ENCODE peak calls at places on chromosomes 5 and 9, in four cellular contexts. T is IMR-90, N is gastrocnemius medialis, J is transverse colon. O is an unnamed sample. For H3K9me3, the result is how much of the 10 kb centered on the place peaks cover.

GRCh38 chr5:136810198-136810823 is 445.0 kb upstream of the TRPC7 start:
- DNase-seq in T (peak), N (peak), J (no peak), O (no peak)

GRCh38 chr9:100092066-100092465 is 6.7 kb downstream of the ERP44 start:
- DNase-seq in T (no peak), N (no peak), J (no peak), O (no peak)

GRCh38 chr5:134948929-134949328 is 18.8 kb upstream of the CATSPER3 start:
- DNase-seq in T (peak), N (peak), J (peak), O (no peak)

GRCh38 chr9:69317081-69317480 is 7.9 kb upstream of the ENTREP1 start:
- DNase-seq in T (no peak), N (no peak), J (no peak), O (no peak)

GRCh38 chr5:34564706-34565235 is 91.4 kb upstream of the RAI14 start:
- DNase-seq in T (no peak), N (no peak), J (no peak), O (no peak)

GRCh38 chr5:126519637-126520592 is 75.1 kb downstream of the ALDH7A1 start:
- DNase-seq in T (peak), N (peak), J (peak), O (no peak)

GRCh38 chr5:31165729-31166128 is 27.8 kb upstream of the CDH6 start:
- DNase-seq in T (no peak), N (no peak), J (no peak), O (no peak)

GRCh38 chr9:88784960-88785359 is 206.3 kb upstream of the S1PR3 start:
- DNase-seq in T (no peak), N (no peak), J (no peak), O (no peak)

GRCh38 chr5:14503017-14503680 is 78.4 kb upstream of the OTULINL start:
- DNase-seq in T (no peak), N (peak), J (no peak), O (no peak)

GRCh38 chr5:14417792-14418765 is 163.5 kb upstream of the OTULINL start:
- DNase-seq in T (peak), N (no peak), J (no peak), O (no peak)

GRCh38 chr5:133944263-133945230 is 23.9 kb downstream of the C5orf15 start:
- DNase-seq in T (peak), N (no peak), J (peak), O (peak)

GRCh38 chr5:169460896-169461295 is 122.7 kb upstream of the SPDL1 start:
- DNase-seq in T (no peak), N (no peak), J (no peak), O (no peak)

GRCh38 chr5:77560677-77561263 is 68.7 kb upstream of the WDR41 start:
- DNase-seq in T (peak), N (no peak), J (no peak), O (no peak)

GRCh38 chr5:149310947-149311675 is 34.2 kb upstream of the GRPEL2 start:
- DNase-seq in T (peak), N (no peak), J (no peak), O (no peak)

GRCh38 chr5:77437194-77437593 is 54.9 kb downstream of the WDR41 start:
- DNase-seq in T (no peak), N (no peak), J (no peak), O (no peak)

GRCh38 chr9:90835206-90835605 is 33.6 kb downstream of the SYK start:
- DNase-seq in T (no peak), N (no peak), J (no peak), O (peak)

GRCh38 chr5:91074615-91075014 is 308.5 kb downstream of the ARRDC3 start:
- DNase-seq in T (peak), N (no peak), J (no peak), O (peak)
- TF ChIP-seq CTCF in T (peak), N (no peak), J (peak), O (no peak)

GRCh38 chr5:25662610-25663009 is 1017.8 kb upstream of the CDH10 start:
- DNase-seq in T (no peak), N (no peak), J (no peak), O (no peak)
- H3K9me3 ChIP-seq in T (under half), N (under half), J (under half), O (under half)

GRCh38 chr9:38334234-38334633 is 58.3 kb upstream of the ALDH1B1 start:
- DNase-seq in T (no peak), N (no peak), J (no peak), O (no peak)
- TF ChIP-seq CTCF in T (no peak), N (no peak), J (no peak), O (no peak)

GRCh38 chr9:101408374-101409078 is 9.9 kb downstream of the ZNF189 start:
- DNase-seq in T (no peak), N (no peak), J (no peak), O (no peak)
- H3K9me3 ChIP-seq in T (half or more), N (under half), J (half or more), O (under half)

GRCh38 chr5:138912093-138912492 is 37.0 kb upstream of the LRRTM2 start:
- DNase-seq in T (no peak), N (no peak), J (no peak), O (no peak)
- TF ChIP-seq CTCF in T (no peak), N (no peak), J (no peak), O (no peak)

DNA sequence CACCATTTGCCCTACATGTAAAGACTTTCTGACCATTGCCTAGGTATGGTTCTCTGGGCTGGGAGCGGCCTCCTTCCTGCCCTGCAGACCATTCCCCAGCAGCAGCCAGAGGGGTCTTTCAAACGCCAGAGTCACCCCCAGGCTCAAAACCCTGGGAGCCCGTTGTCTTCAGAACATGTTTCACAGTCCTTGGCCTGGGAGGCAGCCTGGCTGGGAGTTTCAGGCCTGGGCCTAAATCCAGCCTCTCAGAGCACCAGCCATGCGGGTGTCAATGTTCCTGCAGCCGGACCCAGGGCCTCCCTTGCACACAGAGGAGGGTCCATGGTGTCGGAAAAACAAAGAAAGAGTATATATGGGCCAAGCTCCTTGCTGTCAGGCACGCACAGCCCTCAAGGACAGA is 145.2 kb upstream of the FOXD4L5 start:
- DNase-seq in T (no peak), N (no peak), J (no peak), O (no peak)
- H3K9me3 ChIP-seq in T (under half), N (under half), J (under half), O (under half)

DNA sequence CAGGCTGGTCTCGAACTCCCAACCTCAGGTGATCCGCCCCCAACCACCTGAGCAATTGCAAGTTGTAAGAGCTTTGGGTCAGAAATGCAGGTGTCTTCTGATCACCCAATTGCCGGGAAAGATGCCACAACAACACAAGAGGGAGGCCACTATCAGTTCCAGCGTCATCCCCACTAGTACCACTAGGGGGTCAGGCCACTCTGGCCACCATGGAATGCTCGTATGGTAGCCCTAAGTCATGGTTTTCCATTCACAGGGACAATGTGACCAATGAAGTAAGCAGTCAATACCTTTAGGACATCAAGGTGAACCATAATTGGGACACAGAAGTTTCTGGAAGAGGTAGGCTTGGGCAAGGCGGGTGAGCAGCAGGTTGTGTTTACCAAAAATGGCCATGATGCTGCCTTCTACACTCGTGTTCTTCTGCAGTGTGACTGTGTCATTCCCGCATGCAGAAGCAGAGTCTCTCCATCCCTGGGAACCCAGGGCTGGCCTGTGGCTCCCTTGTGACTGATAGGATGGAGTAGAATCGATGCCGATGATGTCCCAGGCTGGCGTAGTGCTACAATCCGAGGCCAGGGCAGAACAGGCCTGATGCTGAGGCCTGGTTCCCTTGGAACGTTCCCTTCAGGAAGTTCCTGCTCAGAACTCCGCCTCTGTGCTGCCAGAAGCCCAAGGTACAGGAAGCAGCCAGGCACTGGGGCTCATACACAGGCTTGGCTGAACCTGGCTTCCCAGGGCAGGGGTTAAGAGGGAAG is 42.2 kb upstream of the ANKRD33B start:
- DNase-seq in T (no peak), N (no peak), J (no peak), O (no peak)
- TF ChIP-seq CTCF in T (peak), N (no peak), J (no peak), O (no peak)

O was measured in lung.